ENCODE peak calls at places on chromosome 1, in eight cellular contexts. A, R, F, H, L, N, O and M are unnamed samples.

GRCh38 chr1:235051521-235051920 is 77.1 kb downstream of the TOMM20 start:
- DNase-seq in F (no peak), O (no peak), N (no peak), A (no peak), L (no peak), R (no peak), H (peak), M (no peak)

GRCh38 chr1:151763990-151764389 is 694 bp upstream of the MRPL9 start:
- DNase-seq in O (no peak), L (no peak), N (no peak), R (no peak), H (no peak), F (no peak), A (peak), M (no peak)

GRCh38 chr1:229138066-229138465 is 132.8 kb upstream of the RAB4A start:
- DNase-seq in L (no peak), H (no peak), N (no peak), O (no peak), R (no peak), F (no peak), A (no peak), M (no peak)

GRCh38 chr1:182601416-182601786 is 2.8 kb downstream of the RGS16 start:
- DNase-seq in A (peak), L (peak), O (peak), H (peak), N (no peak), F (no peak), R (peak), M (peak)

GRCh38 chr1:61204528-61204927 is 122.2 kb downstream of the NFIA start:
- DNase-seq in N (no peak), F (no peak), H (no peak), L (no peak), A (no peak), R (no peak), O (no peak), M (no peak)

GRCh38 chr1:160620942-160621632 is 25.8 kb downstream of the SLAMF1 start:
- DNase-seq in N (no peak), A (no peak), H (no peak), L (no peak), R (no peak), F (no peak), O (no peak), M (no peak)

GRCh38 chr1:5286244-5286643 is 631.8 kb downstream of the AJAP1 start:
- DNase-seq in N (no peak), R (no peak), L (peak), H (no peak), A (no peak), O (no peak), F (no peak), M (peak)

GRCh38 chr1:20248954-20249612 is 41.6 kb upstream of the VWA5B1 start:
- DNase-seq in H (no peak), N (no peak), F (no peak), R (no peak), A (no peak), L (no peak), O (no peak), M (no peak)

GRCh38 chr1:171655215-171656116 is 3.0 kb upstream of the MYOC start:
- DNase-seq in A (no peak), N (no peak), R (no peak), H (peak), F (peak), O (peak), L (peak), M (peak)

GRCh38 chr1:118077331-118078055 is 107.5 kb downstream of the SPAG17 start:
- DNase-seq in O (peak), L (no peak), R (peak), A (no peak), N (no peak), F (no peak), H (no peak), M (no peak)